ENCODE peak calls at places on chromosomes 13 and 19, in five cellular contexts. One of them, this sample, is unnamed.
A peak's percentile ranks its signal among the peaks of the same experiment; 100 is the strongest.

GRCh38 chr19:48501961-48502719 is 9.5 kb downstream of the LMTK3 start:
- DNase-seq in colonic mucosa: peak; percentile 89
- DNase-seq in stomach: peak; percentile 95
- DNase-seq in right lobe of liver: peak; percentile 43
- DNase-seq in iPS DF 6.9: peak; percentile 96
- DNase-seq in this sample: peak; percentile 59

GRCh38 chr19:14002571-14003278 is 3.4 kb downstream of the RFX1 start:
- DNase-seq in colonic mucosa: no peak
- DNase-seq in right lobe of liver: no peak
- DNase-seq in iPS DF 6.9: no peak
- DNase-seq in stomach: no peak
- DNase-seq in this sample: peak; percentile 40

GRCh38 chr19:34232566-34233481 is 21.5 kb upstream of the GARRE1 start:
- DNase-seq in right lobe of liver: peak; percentile 49
- DNase-seq in stomach: no peak
- DNase-seq in colonic mucosa: no peak
- DNase-seq in iPS DF 6.9: no peak
- DNase-seq in this sample: no peak

GRCh38 chr19:2261438-2262172 is 5.4 kb upstream of the JSRP1 start:
- DNase-seq in colonic mucosa: peak; percentile 68
- DNase-seq in iPS DF 6.9: no peak
- DNase-seq in right lobe of liver: no peak
- DNase-seq in stomach: peak; percentile 60
- DNase-seq in this sample: no peak

GRCh38 chr13:24648983-24649684 is 31.1 kb upstream of the ATP12A start:
- DNase-seq in stomach: no peak
- DNase-seq in colonic mucosa: no peak
- DNase-seq in iPS DF 6.9: no peak
- DNase-seq in right lobe of liver: no peak
- DNase-seq in this sample: no peak

GRCh38 chr19:2524840-2525723 is 49.2 kb downstream of the GADD45B start:
- DNase-seq in colonic mucosa: no peak
- DNase-seq in right lobe of liver: peak; percentile 59
- DNase-seq in stomach: peak; percentile 40
- DNase-seq in iPS DF 6.9: no peak
- DNase-seq in this sample: no peak

GRCh38 chr13:31009166-31009565 is 76.7 kb downstream of the TEX26 start:
- DNase-seq in iPS DF 6.9: no peak
- DNase-seq in right lobe of liver: no peak
- DNase-seq in stomach: no peak
- DNase-seq in colonic mucosa: no peak
- DNase-seq in this sample: no peak

GRCh38 chr19:4488496-4488895 is 16.4 kb downstream of the HDGFL2 start:
- DNase-seq in iPS DF 6.9: no peak
- DNase-seq in colonic mucosa: no peak
- DNase-seq in stomach: no peak
- DNase-seq in right lobe of liver: no peak
- DNase-seq in this sample: no peak

GRCh38 chr13:38979891-38980627 is 10.6 kb downstream of the STOML3 start:
- DNase-seq in right lobe of liver: no peak
- DNase-seq in stomach: no peak
- DNase-seq in colonic mucosa: no peak
- DNase-seq in iPS DF 6.9: no peak
- DNase-seq in this sample: no peak

GRCh38 chr19:2751438-2751830 is 11.6 kb upstream of the SLC39A3 start:
- DNase-seq in colonic mucosa: no peak
- DNase-seq in right lobe of liver: no peak
- DNase-seq in stomach: no peak
- DNase-seq in iPS DF 6.9: no peak
- DNase-seq in this sample: no peak

GRCh38 chr19:6267552-6268381 is 12.0 kb downstream of the MLLT1 start:
- DNase-seq in colonic mucosa: no peak
- DNase-seq in iPS DF 6.9: no peak
- DNase-seq in right lobe of liver: no peak
- DNase-seq in stomach: no peak
- DNase-seq in this sample: no peak

GRCh38 chr19:17488593-17489391 is 18.5 kb downstream of the SLC27A1 start:
- DNase-seq in stomach: peak; percentile 92
- DNase-seq in colonic mucosa: peak; percentile 94
- DNase-seq in iPS DF 6.9: no peak
- DNase-seq in right lobe of liver: peak; percentile 83
- DNase-seq in this sample: no peak

GRCh38 chr19:51690359-51691121 is 2.6 kb upstream of the SPACA6 start:
- DNase-seq in stomach: peak; percentile 58
- DNase-seq in iPS DF 6.9: peak; percentile 33
- DNase-seq in colonic mucosa: peak; percentile 49
- DNase-seq in right lobe of liver: peak; percentile 60
- DNase-seq in this sample: no peak

GRCh38 chr19:33752018-33752790 is 44.5 kb upstream of the KCTD15 start:
- DNase-seq in right lobe of liver: no peak
- DNase-seq in colonic mucosa: no peak
- DNase-seq in iPS DF 6.9: no peak
- DNase-seq in stomach: no peak
- DNase-seq in this sample: no peak

GRCh38 chr13:109918179-109918651 is 131.8 kb upstream of the IRS2 start:
- DNase-seq in stomach: no peak
- DNase-seq in colonic mucosa: no peak
- DNase-seq in right lobe of liver: no peak
- DNase-seq in iPS DF 6.9: no peak
- DNase-seq in this sample: no peak

GRCh38 chr19:55640043-55640576 is 692 bp upstream of the ZNF580 start:
- DNase-seq in iPS DF 6.9: no peak
- DNase-seq in colonic mucosa: peak; percentile 60
- DNase-seq in stomach: peak; percentile 71
- DNase-seq in right lobe of liver: peak; percentile 76
- DNase-seq in this sample: no peak

GRCh38 chr13:83883061-83883523 is 818 bp upstream of the SLITRK1 start:
- DNase-seq in colonic mucosa: no peak
- DNase-seq in right lobe of liver: no peak
- DNase-seq in iPS DF 6.9: no peak
- DNase-seq in stomach: no peak
- DNase-seq in this sample: no peak

GRCh38 chr13:41246969-41247750 is 16.2 kb downstream of the MTRF1 start:
- DNase-seq in iPS DF 6.9: no peak
- DNase-seq in colonic mucosa: no peak
- DNase-seq in stomach: no peak
- DNase-seq in right lobe of liver: no peak
- DNase-seq in this sample: no peak

GRCh38 chr19:44987148-44987675 is 14.1 kb upstream of the RELB start:
- DNase-seq in right lobe of liver: no peak
- DNase-seq in iPS DF 6.9: no peak
- DNase-seq in colonic mucosa: no peak
- DNase-seq in stomach: no peak
- DNase-seq in this sample: no peak

DNA sequence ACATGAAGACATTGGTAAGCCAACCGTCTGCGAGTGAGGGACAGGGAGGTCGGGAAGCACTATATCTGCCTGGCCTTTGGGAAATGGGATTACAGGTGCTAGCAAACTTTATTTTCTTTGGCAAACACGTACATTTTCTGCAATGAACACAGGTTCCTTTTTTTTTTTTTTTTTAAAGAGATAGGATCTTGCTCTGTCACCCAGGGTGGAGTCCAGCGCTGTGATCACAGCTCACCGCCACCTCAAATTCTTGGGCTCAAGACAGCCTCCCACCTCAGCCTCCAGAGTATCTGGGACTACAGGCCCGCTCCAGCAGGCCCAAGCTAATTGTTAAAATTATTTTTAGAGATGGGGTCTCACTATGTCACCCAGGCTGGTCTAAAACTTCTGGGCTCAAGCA is 24.2 kb downstream of the ELAVL1 start:
- DNase-seq in right lobe of liver: peak; percentile 12
- DNase-seq in colonic mucosa: no peak
- DNase-seq in stomach: no peak
- DNase-seq in iPS DF 6.9: no peak
- DNase-seq in this sample: no peak
- H3K27ac ChIP-seq in right lobe of liver: no peak overlapping the region
- H3K27ac ChIP-seq in colonic mucosa: no peak overlapping the region
- H3K27ac ChIP-seq in stomach: peak overlapping the region; percentile 57
- H3K27ac ChIP-seq in iPS DF 6.9: no peak overlapping the region
- H3K27ac ChIP-seq in this sample: no peak overlapping the region

DNA sequence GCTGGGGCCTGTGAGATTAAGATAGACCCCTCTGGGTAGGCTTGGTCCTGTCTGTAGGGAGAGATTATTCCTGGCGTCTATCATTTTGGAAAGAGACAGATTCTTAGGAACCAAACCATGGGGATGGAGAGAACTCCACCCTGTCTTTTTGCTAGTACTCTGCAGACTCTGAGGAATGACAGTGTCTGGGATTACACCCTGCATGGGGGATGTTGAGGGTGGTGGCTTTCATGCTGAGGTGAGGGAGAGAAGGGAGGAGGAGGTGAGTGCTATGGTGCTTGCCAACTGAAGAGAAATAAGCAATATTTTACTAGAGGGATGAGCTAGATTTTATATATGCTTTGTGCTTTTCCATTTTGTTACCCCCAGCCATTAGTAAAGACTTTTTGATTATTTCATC is 74.5 kb upstream of the PCDH8 start:
- DNase-seq in colonic mucosa: no peak
- DNase-seq in right lobe of liver: no peak
- DNase-seq in iPS DF 6.9: no peak
- DNase-seq in stomach: no peak
- DNase-seq in this sample: no peak
- H3K27ac ChIP-seq in colonic mucosa: no peak overlapping the region
- H3K27ac ChIP-seq in right lobe of liver: no peak overlapping the region
- H3K27ac ChIP-seq in iPS DF 6.9: no peak overlapping the region
- H3K27ac ChIP-seq in stomach: no peak overlapping the region
- H3K27ac ChIP-seq in this sample: no peak overlapping the region

DNA sequence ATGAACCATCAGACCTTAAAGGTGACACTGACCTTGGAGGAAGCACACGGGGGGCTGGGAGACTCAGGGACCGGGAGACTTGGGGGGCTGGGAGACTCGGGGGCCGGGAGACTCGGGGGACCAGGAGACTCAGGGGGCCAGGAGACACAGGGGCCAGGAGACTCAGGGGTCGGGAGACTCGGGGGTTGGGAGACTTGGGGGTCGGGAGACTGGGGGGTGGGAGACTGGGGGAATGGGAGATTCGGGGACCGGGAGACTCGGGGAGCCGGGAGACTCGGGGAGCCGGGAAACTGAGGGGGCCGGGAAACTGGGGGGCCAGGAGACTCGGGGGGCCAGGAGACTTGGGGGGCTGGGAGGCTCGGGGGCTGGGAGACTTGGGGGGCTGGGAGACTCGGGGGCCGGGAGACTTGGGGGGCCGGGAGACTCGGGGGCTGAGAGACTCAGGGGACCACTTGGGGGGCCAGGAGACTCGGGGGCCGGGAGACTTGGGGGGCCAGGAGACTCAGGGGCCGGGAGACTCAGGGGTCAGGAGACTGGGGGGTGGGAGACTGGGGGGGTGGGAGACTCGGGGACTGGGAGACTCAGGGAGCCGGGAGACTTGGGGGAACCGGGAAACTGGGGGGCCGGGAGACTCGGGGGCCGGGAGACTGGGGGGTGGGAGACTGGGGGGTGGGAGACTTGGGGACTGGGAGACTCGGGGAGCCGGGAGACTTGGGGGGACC is 62.9 kb downstream of the RASA3 start:
- DNase-seq in colonic mucosa: no peak
- DNase-seq in right lobe of liver: no peak
- DNase-seq in stomach: no peak
- DNase-seq in iPS DF 6.9: no peak
- DNase-seq in this sample: no peak
- H3K27ac ChIP-seq in colonic mucosa: peak overlapping the region; percentile 89
- H3K27ac ChIP-seq in right lobe of liver: no peak overlapping the region
- H3K27ac ChIP-seq in stomach: peak overlapping the region; percentile 97
- H3K27ac ChIP-seq in iPS DF 6.9: no peak overlapping the region
- H3K27ac ChIP-seq in this sample: no peak overlapping the region

GRCh38 chr13:36344173-36344572 is 2.0 kb downstream of the SPART start:
- DNase-seq in colonic mucosa: no peak
- DNase-seq in right lobe of liver: no peak
- DNase-seq in iPS DF 6.9: no peak
- DNase-seq in stomach: no peak
- DNase-seq in this sample: no peak
- H3K27ac ChIP-seq in colonic mucosa: no peak overlapping the region
- H3K27ac ChIP-seq in right lobe of liver: no peak overlapping the region
- H3K27ac ChIP-seq in iPS DF 6.9: no peak overlapping the region
- H3K27ac ChIP-seq in stomach: peak overlapping the region; percentile 99
- H3K27ac ChIP-seq in this sample: no peak overlapping the region

GRCh38 chr19:29489182-29489951 is 36.4 kb upstream of the VSTM2B start:
- DNase-seq in right lobe of liver: no peak
- DNase-seq in stomach: no peak
- DNase-seq in iPS DF 6.9: no peak
- DNase-seq in colonic mucosa: no peak
- DNase-seq in this sample: no peak
- H3K27ac ChIP-seq in right lobe of liver: no peak overlapping the region
- H3K27ac ChIP-seq in stomach: no peak overlapping the region
- H3K27ac ChIP-seq in iPS DF 6.9: no peak overlapping the region
- H3K27ac ChIP-seq in colonic mucosa: no peak overlapping the region
- H3K27ac ChIP-seq in this sample: no peak overlapping the region

This sample was measured in GM12878.